ENCODE peak calls at places on chromosomes 7 and 10, in four cellular contexts. R is left ventricle myocardium inferior, F is uterus, T is right lobe of liver. N is an unnamed sample.

GRCh38 chr10:71229726-71230655 is 17.6 kb downstream of the UNC5B start:
- DNase-seq in R (no peak), F (no peak), T (no peak), N (peak; percentile 56)

GRCh38 chr10:16491933-16492332 is 29.7 kb downstream of the C1QL3 start:
- DNase-seq in F (no peak), T (no peak), R (no peak), N (no peak)

GRCh38 chr7:148540041-148540738 is 50.4 kb upstream of the C7orf33 start:
- DNase-seq in R (peak; percentile 65), F (peak; percentile 68), T (peak; percentile 52), N (peak; percentile 94)

GRCh38 chr10:4941540-4942330 is 21.5 kb upstream of the AKR1C1 start:
- DNase-seq in R (no peak), T (peak; percentile 60), F (no peak), N (no peak)

GRCh38 chr7:128031901-128032604 is 816 bp upstream of the LRRC4 start:
- DNase-seq in R (peak; percentile 33), F (peak; percentile 51), T (peak; percentile 52), N (peak; percentile 59)

GRCh38 chr10:43075612-43076003 is 1.3 kb upstream of the RET start:
- DNase-seq in R (no peak), F (no peak), T (no peak), N (peak; percentile 30)

GRCh38 chr10:110504111-110504735 is 6.5 kb downstream of the DUSP5 start:
- DNase-seq in F (peak; percentile 65), T (no peak), R (no peak), N (no peak)

GRCh38 chr10:35446439-35446838 is 110.1 kb downstream of the CCNY start:
- DNase-seq in F (no peak), R (no peak), T (no peak), N (no peak)

GRCh38 chr7:22569586-22570321 is 69.8 kb upstream of the STEAP1B start:
- DNase-seq in R (no peak), F (no peak), T (no peak), N (no peak)

GRCh38 chr7:75808106-75808505 is 5.5 kb downstream of the CCL24 start:
- DNase-seq in R (no peak), T (no peak), F (no peak), N (no peak)

GRCh38 chr10:110426294-110427153 is 71.2 kb upstream of the DUSP5 start:
- DNase-seq in R (no peak), T (no peak), F (no peak), N (peak; percentile 45)

GRCh38 chr10:2925631-2926030 is 141.7 kb upstream of the PFKP start:
- DNase-seq in R (peak; percentile 43), T (no peak), F (peak; percentile 32), N (peak; percentile 72)

GRCh38 chr10:86374664-86375063 is 8.1 kb upstream of the GRID1 start:
- DNase-seq in R (no peak), F (no peak), T (peak; percentile 21), N (no peak)

GRCh38 chr7:107610353-107610752 is 30.3 kb downstream of the BCAP29 start:
- DNase-seq in T (no peak), F (no peak), R (no peak), N (no peak)

GRCh38 chr7:36086571-36086970 is 66.5 kb upstream of the EEPD1 start:
- DNase-seq in T (no peak), F (no peak), R (no peak), N (no peak)

GRCh38 chr7:94970085-94970576 is 62.7 kb downstream of the PPP1R9A start:
- DNase-seq in F (no peak), T (no peak), R (no peak), N (no peak)

GRCh38 chr7:106521115-106521514 is 139.8 kb downstream of the CCDC71L start:
- DNase-seq in R (no peak), T (no peak), F (no peak), N (no peak)

GRCh38 chr7:102000123-102000522 is 182.7 kb downstream of the CUX1 start:
- DNase-seq in F (no peak), R (no peak), T (no peak), N (no peak)

GRCh38 chr10:33215154-33215553 is 119.3 kb downstream of the NRP1 start:
- DNase-seq in T (no peak), F (no peak), R (no peak), N (no peak)

GRCh38 chr7:152884321-152884720 is 124.8 kb downstream of the ACTR3B start:
- DNase-seq in T (peak; percentile 5), F (no peak), R (no peak), N (no peak)

GRCh38 chr7:10596827-10597226 is 376.8 kb upstream of the PHF14 start:
- DNase-seq in R (no peak), F (no peak), T (no peak), N (no peak)

GRCh38 chr7:1767524-1767923 is 97.4 kb downstream of the ELFN1 start:
- DNase-seq in T (no peak), R (no peak), F (no peak), N (no peak)

GRCh38 chr10:22505923-22506685 is 160.8 kb downstream of the SPAG6 start:
- DNase-seq in T (no peak), R (no peak), F (no peak), N (peak; percentile 54)

GRCh38 chr10:1114355-1115261 is 58.4 kb downstream of the WDR37 start:
- DNase-seq in T (peak; percentile 30), R (no peak), F (no peak), N (no peak)

GRCh38 chr10:100625821-100626220 is 90.1 kb downstream of the HIF1AN start:
- DNase-seq in R (no peak), T (no peak), F (no peak), N (no peak)

GRCh38 chr10:116771891-116772290 is 29.5 kb upstream of the HSPA12A start:
- DNase-seq in R (no peak), F (no peak), T (no peak), N (no peak)

GRCh38 chr10:95375418-95375817 is 84.6 kb upstream of the PDLIM1 start:
- DNase-seq in R (no peak), F (no peak), T (no peak), N (no peak)
- H3K4me1 ChIP-seq in R (peaks cover 67% of the 10 kb centered on the region), F (peaks cover 4% of the 10 kb centered on the region), T (no peaks in the 10 kb centered on the region), N (peaks cover 6% of the 10 kb centered on the region)

GRCh38 chr7:55304363-55304762 is 60.8 kb upstream of the LANCL2 start:
- DNase-seq in R (no peak), T (no peak), F (no peak), N (no peak)
- H3K27ac ChIP-seq in R (no peak overlapping the region), T (no peak overlapping the region), F (no peak overlapping the region), N (no peak overlapping the region)

DNA sequence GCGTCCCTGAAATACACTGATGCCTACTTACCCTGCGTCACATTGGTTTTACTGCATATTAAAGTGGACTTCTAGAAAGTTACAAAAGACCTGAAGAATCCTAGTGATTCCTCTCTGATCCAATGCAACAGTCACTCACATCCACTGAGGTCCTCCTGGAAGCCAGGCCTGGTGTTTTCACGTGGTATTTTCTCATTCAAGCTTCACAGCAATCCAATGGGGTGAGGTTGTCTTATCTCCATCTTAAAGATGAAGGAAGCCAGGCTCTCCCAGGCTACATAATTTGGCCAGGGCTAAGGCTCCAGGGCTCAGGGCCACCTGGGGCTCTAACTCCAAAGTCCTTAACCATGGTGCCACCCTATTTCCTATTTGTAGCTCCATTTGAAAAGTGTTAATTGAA is 126.3 kb upstream of the SFMBT2 start:
- DNase-seq in R (no peak), F (no peak), T (no peak), N (no peak)
- H3K4me1 ChIP-seq in R (peaks cover 15% of the 10 kb centered on the region), F (no peaks in the 10 kb centered on the region), T (no peaks in the 10 kb centered on the region), N (peaks cover 2% of the 10 kb centered on the region)

DNA sequence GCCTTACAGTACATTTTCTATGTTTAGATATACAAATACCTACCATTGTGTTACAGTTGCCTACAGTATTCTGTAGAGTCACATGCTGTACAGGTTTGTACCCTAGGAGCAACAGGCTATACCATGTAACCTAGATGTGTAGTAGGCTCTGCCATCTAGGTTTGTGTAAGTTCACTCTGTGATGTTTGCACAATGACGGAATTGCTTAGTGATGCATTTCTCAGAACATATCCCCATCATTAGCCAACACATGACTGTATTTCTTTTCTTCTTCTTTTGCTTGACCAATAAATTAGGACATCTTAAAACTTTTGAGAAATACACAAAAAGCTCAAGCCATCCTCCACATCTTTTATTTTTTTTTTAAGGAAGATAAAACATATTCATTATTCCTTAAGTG is 5.5 kb upstream of the PFKFB3 start:
- DNase-seq in F (no peak), R (no peak), T (no peak), N (no peak)
- H3K27ac ChIP-seq in F (peak overlapping the region; percentile 73), R (peak overlapping the region; percentile 8), T (no peak overlapping the region), N (no peak overlapping the region)

GRCh38 chr7:137990251-137990901 is 11.5 kb downstream of the CREB3L2 start:
- DNase-seq in T (peak; percentile 19), F (no peak), R (no peak), N (no peak)

GRCh38 chr7:137989127-137989526 is 12.8 kb downstream of the CREB3L2 start:
- DNase-seq in T (no peak), F (no peak), R (no peak), N (no peak)

GRCh38 chr7:137987563-137987962 is 14.3 kb downstream of the CREB3L2 start:
- DNase-seq in T (no peak), R (no peak), F (no peak), N (peak; percentile 50)

GRCh38 chr7:137987968-137988367 is 13.9 kb downstream of the CREB3L2 start:
- DNase-seq in F (no peak), R (no peak), T (no peak), N (no peak)

DNA sequence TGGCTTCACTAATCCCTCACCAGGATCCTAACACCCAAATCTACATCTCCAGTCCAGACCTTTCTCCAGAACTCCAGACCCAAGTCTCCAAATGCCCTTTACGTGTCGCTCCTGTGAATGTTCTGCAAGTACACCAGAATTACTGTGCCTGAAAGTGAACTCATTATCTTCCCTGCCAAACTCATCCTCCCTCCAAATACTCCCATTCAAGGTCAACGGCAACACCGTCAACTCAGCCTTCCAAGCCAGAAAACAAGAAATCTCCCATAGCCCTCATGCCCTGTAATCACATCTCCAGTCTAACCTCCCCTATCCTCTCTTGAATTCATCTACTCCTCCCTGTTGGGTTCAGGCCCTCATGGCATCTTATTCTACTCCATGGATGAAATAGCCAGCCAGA is 12.3 kb downstream of the CREB3L2 start:
- DNase-seq in R (no peak), F (no peak), T (no peak), N (no peak)
- H3K4me1 ChIP-seq in R (peaks cover 100% of the 10 kb centered on the region), F (peaks cover 24% of the 10 kb centered on the region), T (peaks cover 18% of the 10 kb centered on the region), N (peaks cover 46% of the 10 kb centered on the region)

DNA sequence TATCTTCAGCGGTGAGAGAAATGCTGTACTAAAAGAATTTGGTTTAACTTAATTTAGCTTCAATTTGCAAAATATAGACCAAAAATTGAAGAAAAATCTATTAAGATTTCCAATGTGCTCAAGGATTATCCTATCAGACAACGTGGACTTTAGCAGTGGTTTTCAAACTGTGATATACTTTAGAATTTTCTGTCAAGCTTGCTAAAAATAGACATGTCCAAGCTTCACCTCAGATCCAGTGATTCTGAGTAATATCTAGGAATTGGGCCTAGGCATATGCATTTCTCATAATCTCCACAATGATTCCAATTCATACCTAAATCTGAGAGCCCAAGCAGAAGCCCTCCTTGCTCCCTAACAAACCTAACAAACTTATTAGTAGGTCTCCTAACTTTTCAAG is 3.4 kb downstream of the WASL start:
- DNase-seq in R (no peak), F (no peak), T (no peak), N (no peak)
- H3K27ac ChIP-seq in R (peak overlapping the region; percentile 98), F (no peak overlapping the region), T (no peak overlapping the region), N (no peak overlapping the region)

N was measured in right cardiac atrium.